ENCODE peak calls at places on chromosomes 4 and X, in five cellular contexts. L is naive thymus-derived CD4-positive, alpha-beta T cell; I is DMS 273 treated with DMSO at 0.1 percent for 48 hours; U is left colon; G is mucosa of descending colon. T is an unnamed sample.

GRCh38 chr4:178306565-178306964 is 864.3 kb upstream of the AGA start:
- DNase-seq in L (no peak), I (no peak), U (no peak), G (no peak), T (no peak)

GRCh38 chrX:41956027-41956426 is 32.7 kb upstream of the CASK start:
- DNase-seq in L (no peak), I (no peak), U (no peak), G (no peak), T (no peak)

GRCh38 chr4:95715830-95716229 is 124.1 kb upstream of the PDHA2 start:
- DNase-seq in L (no peak), I (no peak), U (no peak), G (no peak), T (no peak)

GRCh38 chrX:44105228-44105913 is 132.2 kb upstream of the NDP start:
- DNase-seq in L (no peak), I (no peak), U (no peak), G (no peak), T (peak; percentile 14)

GRCh38 chrX:134669378-134670098 is 11.3 kb upstream of the PLAC1 start:
- DNase-seq in L (no peak), I (no peak), U (no peak), G (no peak), T (no peak)

GRCh38 chr4:150004481-150004880 is 73.8 kb upstream of the DCLK2 start:
- DNase-seq in L (no peak), I (no peak), U (no peak), G (no peak), T (no peak)

GRCh38 chrX:108516184-108516583 is 76.5 kb downstream of the COL4A5 start:
- DNase-seq in L (no peak), I (no peak), U (no peak), G (no peak), T (peak; percentile 3)

GRCh38 chrX:136647969-136648368 is at the start of gene CD40LG:
- DNase-seq in L (no peak), I (no peak), U (no peak), G (no peak), T (no peak)

GRCh38 chr4:73776363-73776762 is 36.0 kb downstream of the CXCL8 start:
- DNase-seq in L (no peak), I (no peak), U (no peak), G (peak; percentile 18), T (peak; percentile 12)

GRCh38 chrX:141641138-141641537 is 51.6 kb downstream of the SPANXA2 start:
- DNase-seq in L (no peak), I (no peak), U (no peak), G (no peak), T (no peak)

T was measured in T47D.